ENCODE peak calls at places on chromosomes 2 and 18, in nine cellular contexts. D, H, A, I, Z, P, E, K and S are unnamed samples.

GRCh38 chr2:241218131-241219029 is 29.9 kb downstream of the ANO7 start:
- DNase-seq in D (no peak), H (peak; percentile 30), A (peak; percentile 81), I (peak; percentile 64), Z (peak; percentile 55), P (peak; percentile 53), E (no peak), K (peak; percentile 32), S (no peak)

GRCh38 chr2:20488136-20488705 is 41.3 kb downstream of the RHOB start:
- DNase-seq in D (no peak), H (no peak), A (no peak), I (peak; percentile 6), Z (no peak), P (no peak), E (no peak), K (no peak), S (no peak)

GRCh38 chr2:216057688-216058193 is 23.9 kb downstream of the PECR start:
- DNase-seq in D (no peak), H (peak; percentile 67), A (no peak), I (no peak), Z (no peak), P (peak; percentile 54), E (no peak), K (peak; percentile 13), S (peak; percentile 45)

GRCh38 chr2:37851828-37852584 is 73.1 kb upstream of the RMDN2 start:
- DNase-seq in D (no peak), H (no peak), A (no peak), I (no peak), Z (no peak), P (no peak), E (no peak), K (no peak), S (no peak)

GRCh38 chr2:59885536-59885935 is 667.9 kb downstream of the BCL11A start:
- DNase-seq in D (no peak), H (no peak), A (no peak), I (no peak), Z (no peak), P (peak; percentile 22), E (no peak), K (no peak), S (no peak)

GRCh38 chr2:102801098-102801718 is 39.4 kb downstream of the TMEM182 start:
- DNase-seq in D (no peak), H (peak; percentile 40), A (no peak), I (peak; percentile 66), Z (peak; percentile 72), P (no peak), E (no peak), K (peak; percentile 30), S (peak; percentile 1)

GRCh38 chr18:27240383-27240782 is 55.3 kb upstream of the CHST9 start:
- DNase-seq in D (no peak), H (no peak), A (no peak), I (no peak), Z (no peak), P (no peak), E (no peak), K (no peak), S (no peak)

GRCh38 chr2:230184727-230185578 is 34.8 kb downstream of the SP110 start:
- DNase-seq in D (no peak), H (no peak), A (no peak), I (no peak), Z (no peak), P (no peak), E (no peak), K (no peak), S (peak; percentile 19)

GRCh38 chr18:42086288-42086687 is 131.3 kb downstream of the PIK3C3 start:
- DNase-seq in D (no peak), H (no peak), A (no peak), I (no peak), Z (no peak), P (no peak), E (no peak), K (no peak), S (no peak)

GRCh38 chr2:121161272-121161671 is 123.7 kb downstream of the TFCP2L1 start:
- DNase-seq in D (no peak), H (no peak), A (no peak), I (peak; percentile 6), Z (no peak), P (no peak), E (no peak), K (no peak), S (no peak)

GRCh38 chr2:203238329-203238710 is 498 bp upstream of the CYP20A1 start:
- DNase-seq in D (no peak), H (no peak), A (no peak), I (no peak), Z (no peak), P (no peak), E (no peak), K (no peak), S (no peak)

GRCh38 chr2:203238711-203239526 is at the start of gene CYP20A1:
- DNase-seq in D (peak; percentile 90), H (peak; percentile 97), A (peak; percentile 98), I (peak; percentile 98), Z (peak; percentile 96), P (peak; percentile 98), E (peak; percentile 98), K (peak; percentile 98), S (peak; percentile 90)

GRCh38 chr2:203240491-203240890 is 1.7 kb downstream of the CYP20A1 start:
- DNase-seq in D (no peak), H (no peak), A (no peak), I (peak; percentile 59), Z (no peak), P (no peak), E (no peak), K (no peak), S (no peak)

GRCh38 chr2:203242518-203242917 is 3.7 kb downstream of the CYP20A1 start:
- DNase-seq in D (no peak), H (no peak), A (no peak), I (no peak), Z (no peak), P (no peak), E (no peak), K (no peak), S (no peak)

GRCh38 chr2:203237501-203238238 is 1.1 kb upstream of the CYP20A1 start:
- DNase-seq in D (no peak), H (no peak), A (no peak), I (no peak), Z (no peak), P (no peak), E (no peak), K (no peak), S (no peak)
- H3K4me3 ChIP-seq in D (no peak overlapping the region), H (peak overlapping the region; percentile 94), A (peak overlapping the region; percentile 79), I (peak overlapping the region; percentile 98), Z (peak overlapping the region; percentile 86), P (no peak overlapping the region), E (peak overlapping the region; percentile 86), K (peak overlapping the region; percentile 89), S (peak overlapping the region; percentile 93)

DNA sequence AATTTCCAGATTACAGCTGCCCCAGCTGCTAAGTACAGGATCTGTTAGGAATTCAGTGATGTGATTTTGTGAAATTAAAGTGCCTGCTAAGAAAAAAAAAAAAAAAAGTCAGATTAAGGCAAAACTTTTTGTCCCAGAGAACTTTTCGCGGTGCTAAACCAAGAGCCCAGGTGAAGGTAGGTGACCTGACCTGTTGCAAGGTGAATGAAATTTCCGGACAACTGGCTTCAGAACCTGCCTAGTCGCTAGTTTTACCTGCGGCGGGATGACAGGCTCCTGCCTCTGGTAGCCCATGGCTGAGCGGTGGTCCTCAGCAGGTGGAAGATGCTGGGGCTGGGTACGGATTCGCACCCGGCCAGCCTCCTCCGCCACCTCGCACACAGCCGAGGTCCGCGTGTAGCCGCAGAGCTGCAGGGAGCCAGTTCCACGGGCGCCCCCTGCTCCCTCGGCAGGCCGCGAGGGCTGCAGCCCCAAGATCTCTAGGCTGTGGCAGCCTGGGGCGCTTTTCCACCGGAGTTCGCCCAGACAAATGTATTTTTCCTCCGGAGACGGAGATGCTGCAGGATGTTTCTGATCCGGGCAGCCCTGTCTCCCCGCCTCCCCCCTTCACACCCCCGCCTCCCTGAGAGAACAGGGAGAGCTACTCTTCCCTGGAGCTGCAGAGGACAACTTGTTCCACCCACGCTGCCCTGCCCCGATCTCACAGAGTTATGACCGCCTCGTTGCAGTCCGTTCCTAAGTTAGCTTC is at the start of gene SLC38A11:
- DNase-seq in D (no peak), H (peak; percentile 35), A (peak; percentile 55), I (no peak), Z (peak; percentile 9), P (peak; percentile 31), E (no peak), K (peak; percentile 5), S (no peak)
- H3K4me3 ChIP-seq in D (peak within 1 kb of the TSS; percentile 52), H (peak within 1 kb of the TSS; percentile 34), A (peak within 1 kb of the TSS; percentile 48), I (no peak within 1 kb of the TSS), Z (peak within 1 kb of the TSS; percentile 54), P (peak within 1 kb of the TSS; percentile 13), E (peak within 1 kb of the TSS; percentile 66), K (peak within 1 kb of the TSS; percentile 17), S (peak within 1 kb of the TSS; percentile 49)

GRCh38 chr2:71951067-71951436 is 196.6 kb downstream of the CYP26B1 start:
- DNase-seq in D (no peak), H (no peak), A (no peak), I (no peak), Z (no peak), P (no peak), E (no peak), K (no peak), S (no peak)

GRCh38 chr2:71950256-71951066 is 197.2 kb downstream of the CYP26B1 start:
- DNase-seq in D (no peak), H (no peak), A (peak; percentile 90), I (no peak), Z (peak; percentile 47), P (no peak), E (no peak), K (peak; percentile 44), S (no peak)

GRCh38 chr2:71951718-71952404 is 195.8 kb downstream of the CYP26B1 start:
- DNase-seq in D (no peak), H (peak; percentile 50), A (no peak), I (no peak), Z (no peak), P (no peak), E (no peak), K (no peak), S (no peak)

GRCh38 chr2:71949537-71949798 is 198.2 kb downstream of the CYP26B1 start:
- DNase-seq in D (no peak), H (no peak), A (no peak), I (no peak), Z (no peak), P (no peak), E (no peak), K (no peak), S (no peak)

GRCh38 chr2:71952572-71953188 is 195.0 kb downstream of the CYP26B1 start:
- DNase-seq in D (no peak), H (peak; percentile 88), A (no peak), I (no peak), Z (no peak), P (no peak), E (no peak), K (no peak), S (no peak)
- H3K4me3 ChIP-seq in D (no peak overlapping the region), H (no peak overlapping the region), A (no peak overlapping the region), I (no peak overlapping the region), Z (no peak overlapping the region), P (no peak overlapping the region), E (no peak overlapping the region), K (no peak overlapping the region), S (no peak overlapping the region)

DNA sequence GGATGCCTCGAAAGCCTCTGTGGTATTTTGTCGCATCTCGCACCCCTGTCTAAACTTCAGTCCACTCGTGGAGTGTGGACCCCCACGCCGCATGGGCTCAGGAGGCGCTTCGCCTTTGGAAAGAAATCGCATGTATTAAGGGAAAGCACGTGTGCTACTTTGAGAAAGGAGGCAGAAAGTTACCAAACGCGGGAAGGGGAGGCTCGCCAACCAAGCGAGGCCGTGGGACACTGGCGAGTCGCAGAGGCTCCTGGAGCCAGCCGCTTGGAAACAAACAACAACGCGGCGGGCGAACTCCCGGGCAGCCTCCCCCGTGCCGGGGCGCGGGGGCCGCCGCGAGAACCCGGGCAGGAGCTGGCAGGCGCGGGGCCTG is 455 bp upstream of the AGAP1 start:
- DNase-seq in D (no peak), H (no peak), A (no peak), I (no peak), Z (no peak), P (no peak), E (peak; percentile 83), K (peak; percentile 66), S (no peak)
- H3K4me3 ChIP-seq in D (peak overlapping the region; percentile 55), H (peak overlapping the region; percentile 57), A (peak overlapping the region; percentile 83), I (no peak overlapping the region), Z (peak overlapping the region; percentile 72), P (peak overlapping the region; percentile 46), E (peak overlapping the region; percentile 88), K (peak overlapping the region; percentile 46), S (peak overlapping the region; percentile 51)